ENCODE peak calls at places on chromosomes 5 and 9, in eight cellular contexts. R is fibroblast of mammary gland, U is AG04450, D is A549, O is neural crest cell, S is esophagus squamous epithelium, J is stomach, B is OCI-LY7. G is an unnamed sample.
A peak's percentile ranks its signal among the peaks of the same experiment; 100 is the strongest.

GRCh38 chr5:141778211-141778610 is 96.2 kb upstream of the ARAP3 start:
- DNase-seq in R (peak; percentile 88), U (peak; percentile 53), D (no peak), O (no peak), S (no peak), J (no peak), B (peak; percentile 8), G (peak; percentile 11)

GRCh38 chr9:85230081-85230480 is 511.7 kb downstream of the AGTPBP1 start:
- DNase-seq in R (no peak), U (no peak), D (no peak), O (no peak), S (no peak), J (no peak), B (no peak), G (no peak)

GRCh38 chr9:95644377-95644776 is 127.6 kb upstream of the PTCH1 start:
- DNase-seq in R (peak; percentile 64), U (no peak), D (no peak), O (no peak), S (no peak), J (no peak), B (no peak), G (no peak)

GRCh38 chr5:41256400-41256799 is 43.1 kb upstream of the C6 start:
- DNase-seq in R (peak; percentile 49), U (no peak), D (no peak), O (no peak), S (no peak), J (no peak), B (no peak), G (no peak)

GRCh38 chr5:145104106-145104505 is 731.0 kb downstream of the PRELID2 start:
- DNase-seq in R (no peak), U (no peak), D (no peak), O (no peak), S (no peak), J (no peak), B (no peak), G (no peak)

GRCh38 chr5:73186976-73187375 is 14.0 kb downstream of the TMEM174 start:
- DNase-seq in R (peak; percentile 18), U (no peak), D (no peak), O (no peak), S (no peak), J (no peak), B (no peak), G (no peak)

GRCh38 chr5:13108281-13108680 is 836.2 kb downstream of the DNAH5 start:
- DNase-seq in R (no peak), U (no peak), D (no peak), O (no peak), S (no peak), J (no peak), B (no peak), G (no peak)

GRCh38 chr9:95425910-95426551 is 90.7 kb downstream of the PTCH1 start:
- DNase-seq in R (peak; percentile 61), U (no peak), D (peak; percentile 77), O (no peak), S (no peak), J (no peak), B (peak; percentile 47), G (peak; percentile 21)

GRCh38 chr5:158629591-158630312 is 470.0 kb downstream of the EBF1 start:
- DNase-seq in R (no peak), U (no peak), D (no peak), O (no peak), S (no peak), J (no peak), B (no peak), G (no peak)

DNA sequence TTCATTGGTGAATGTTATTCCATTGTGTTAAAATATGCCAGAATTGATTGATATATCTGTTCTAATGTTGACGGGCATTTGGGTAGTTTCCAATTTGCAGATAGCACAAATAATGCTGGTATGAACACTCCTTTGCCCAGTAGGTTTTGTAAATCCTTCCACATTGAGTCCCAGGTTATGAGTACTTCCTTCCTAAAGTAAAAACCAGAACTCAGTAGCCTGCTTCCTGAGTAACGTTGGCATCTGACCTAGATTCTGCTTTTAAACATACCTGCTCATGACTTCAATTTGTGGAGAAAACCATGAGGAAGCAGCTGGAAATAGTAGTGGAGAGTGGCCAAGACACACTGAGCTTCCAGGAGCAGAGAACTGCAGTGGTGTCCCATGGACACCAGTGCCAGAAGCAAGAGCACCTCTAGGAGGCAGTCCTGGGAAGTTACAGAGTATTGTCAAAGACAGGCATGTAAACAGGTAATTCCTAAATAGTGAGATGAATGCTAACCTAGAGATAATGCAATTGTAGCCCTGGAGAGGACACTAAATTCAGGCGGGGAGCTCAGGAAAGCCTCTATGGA is 24.3 kb upstream of the RASGRF2 start:
- DNase-seq in R (no peak), U (no peak), D (no peak), O (no peak), S (no peak), J (no peak), B (no peak), G (no peak)
- TF ChIP-seq CTCF in R (peak; percentile 10), U (no peak), D (no peak), O (no peak), S (no peak), J (no peak), B (peak; percentile 20), G (no peak)

DNA sequence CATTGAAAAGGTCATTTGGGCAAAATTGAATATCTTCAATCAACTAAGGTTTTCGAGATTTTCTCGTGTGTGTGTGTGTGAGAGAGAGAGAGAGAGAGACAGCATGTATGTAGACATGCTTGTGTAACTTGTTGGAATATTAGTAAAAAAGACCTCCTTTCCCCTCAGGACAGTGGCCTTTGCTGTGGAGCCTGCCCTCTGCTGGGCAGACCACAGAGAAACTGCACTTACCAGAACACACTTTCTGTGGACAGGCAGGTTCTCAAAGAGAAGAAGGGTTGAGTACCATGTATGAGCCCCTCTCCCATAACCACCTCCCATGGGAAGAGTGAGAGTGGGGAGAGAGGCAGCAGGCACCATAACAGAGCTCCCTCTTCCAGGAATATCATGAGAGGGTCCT is 45.6 kb downstream of the CFAP90 start:
- DNase-seq in R (no peak), U (no peak), D (no peak), O (no peak), S (no peak), J (no peak), B (no peak), G (peak; percentile 4)
- TF ChIP-seq CTCF in R (peak; percentile 29), U (no peak), D (peak; percentile 9), O (peak; percentile 47), S (peak; percentile 6), J (no peak), B (peak; percentile 56), G (no peak)

GRCh38 chr5:96381526-96381925 is 51.5 kb downstream of the PCSK1 start:
- DNase-seq in R (no peak), U (no peak), D (no peak), O (no peak), S (no peak), J (no peak), B (peak; percentile 1), G (peak; percentile 11)
- TF ChIP-seq CTCF in R (no peak), U (no peak), D (peak; percentile 19), O (no peak), S (no peak), J (no peak), B (no peak), G (no peak)

GRCh38 chr9:109953813-109954489 is 174.0 kb downstream of the PALM2AKAP2 start:
- DNase-seq in R (no peak), U (no peak), D (no peak), O (no peak), S (no peak), J (no peak), B (peak; percentile 83), G (no peak)
- TF ChIP-seq CTCF in R (peak; percentile 23), U (peak; percentile 10), D (no peak), O (peak; percentile 27), S (no peak), J (no peak), B (peak; percentile 90), G (peak; percentile 46)